ENCODE peak calls at places on chromosomes 4 and X, in five cellular contexts. R is IMR-90, H is prostate gland, Q is ovary, G is sigmoid colon. N is an unnamed sample. For H3K4me1, the result is how much of the 10 kb centered on the place peaks cover.

GRCh38 chrX:14032383-14032782 is 2.7 kb upstream of the GEMIN8 start:
- DNase-seq in R (peak), H (peak), Q (peak), G (no peak), N (peak)

GRCh38 chr4:110616162-110617062 is 6.5 kb downstream of the PITX2 start:
- DNase-seq in R (no peak), H (no peak), Q (no peak), G (no peak), N (no peak)

GRCh38 chrX:108165349-108166111 is 74.0 kb downstream of the ATG4A start:
- DNase-seq in R (peak), H (no peak), Q (no peak), G (no peak), N (peak)

GRCh38 chrX:131068945-131069719 is 11.0 kb downstream of the ARHGAP36 start:
- DNase-seq in R (no peak), H (no peak), Q (no peak), G (no peak), N (peak)

GRCh38 chrX:47483310-47484268 is 567 bp upstream of the ZNF41 start:
- DNase-seq in R (peak), H (peak), Q (peak), G (peak), N (peak)

GRCh38 chr4:85952518-85952917 is 407.3 kb downstream of the MAPK10 start:
- DNase-seq in R (peak), H (no peak), Q (no peak), G (no peak), N (no peak)

GRCh38 chr4:39255916-39256315 is 73.6 kb downstream of the WDR19 start:
- DNase-seq in R (no peak), H (no peak), Q (no peak), G (no peak), N (no peak)

GRCh38 chr4:3462321-3462789 is 751 bp upstream of the DOK7 start:
- DNase-seq in R (no peak), H (no peak), Q (no peak), G (no peak), N (no peak)

GRCh38 chrX:53684415-53685192 is 1.9 kb downstream of the HUWE1 start:
- DNase-seq in R (no peak), H (no peak), Q (no peak), G (no peak), N (no peak)

GRCh38 chrX:79096339-79096638 is 48.2 kb upstream of the GPR174 start:
- DNase-seq in R (no peak), H (no peak), Q (no peak), G (no peak), N (no peak)

GRCh38 chr4:115113382-115114106 is at the start of gene NDST4:
- DNase-seq in R (no peak), H (peak), Q (no peak), G (no peak), N (no peak)

GRCh38 chrX:115560978-115561604 is at the start of gene PLS3:
- DNase-seq in R (peak), H (peak), Q (peak), G (peak), N (peak)

GRCh38 chr4:143701365-143701764 is 890 bp upstream of the FREM3 start:
- DNase-seq in R (no peak), H (no peak), Q (no peak), G (no peak), N (no peak)

DNA sequence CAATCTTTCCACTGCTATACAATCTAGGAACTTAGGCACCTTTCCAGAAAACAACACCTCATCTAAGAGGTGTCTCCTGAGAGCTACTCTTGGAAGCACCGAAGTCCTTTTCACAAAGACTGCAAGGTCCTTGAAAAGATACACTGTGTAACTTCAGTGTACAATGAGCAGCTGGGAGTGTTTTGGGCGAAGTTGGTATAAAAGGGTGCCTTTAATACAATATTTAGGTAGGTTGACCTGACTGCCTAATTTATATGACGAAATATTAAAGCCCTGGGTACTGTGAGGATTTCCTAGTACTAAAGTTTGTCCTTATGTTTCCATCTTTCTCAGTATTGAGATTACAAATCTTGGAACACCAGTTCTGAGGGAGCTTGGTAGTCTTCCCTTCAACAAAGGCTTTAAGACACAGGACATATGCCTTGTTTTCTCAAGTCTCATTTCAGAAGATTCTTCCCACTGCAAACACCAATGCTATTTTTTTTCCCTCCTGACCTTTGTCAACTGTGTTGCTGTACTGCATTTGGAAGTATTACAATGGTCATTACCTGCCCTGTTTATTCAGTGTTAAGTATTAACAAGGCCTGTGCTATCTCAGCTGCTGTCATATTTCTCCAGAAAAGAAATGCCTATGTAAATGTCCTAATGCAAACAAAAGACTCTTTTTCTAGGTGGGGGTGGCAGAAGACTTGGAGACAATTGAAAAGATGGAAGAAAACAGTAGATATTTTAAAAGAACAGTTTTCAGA is 134.2 kb downstream of the MAML3 start:
- DNase-seq in R (no peak), H (no peak), Q (no peak), G (no peak), N (no peak)
- TF ChIP-seq POLR2A in R (no peak), H (no peak), Q (no peak), G (no peak), N (no peak)

GRCh38 chr4:81826336-81826735 is 354.6 kb upstream of the RASGEF1B start:
- DNase-seq in R (no peak), H (no peak), Q (no peak), G (no peak), N (no peak)

GRCh38 chr4:81833596-81833995 is 361.9 kb upstream of the RASGEF1B start:
- DNase-seq in R (no peak), H (no peak), Q (no peak), G (no peak), N (no peak)

GRCh38 chr4:81826817-81827424 is 355.2 kb upstream of the RASGEF1B start:
- DNase-seq in R (no peak), H (no peak), Q (no peak), G (no peak), N (no peak)

GRCh38 chr4:81828991-81829390 is 357.3 kb upstream of the RASGEF1B start:
- DNase-seq in R (no peak), H (no peak), Q (no peak), G (no peak), N (peak)

GRCh38 chr4:81827568-81828202 is 356.0 kb upstream of the RASGEF1B start:
- DNase-seq in R (no peak), H (no peak), Q (no peak), G (no peak), N (no peak)
- H3K4me1 ChIP-seq in R (under half), H (under half), Q (under half), G (under half), N (under half)

GRCh38 chrX:906586-906985 is 276.0 kb downstream of the SHOX start:
- DNase-seq in R (no peak), H (no peak), Q (no peak), G (no peak), N (no peak)

DNA sequence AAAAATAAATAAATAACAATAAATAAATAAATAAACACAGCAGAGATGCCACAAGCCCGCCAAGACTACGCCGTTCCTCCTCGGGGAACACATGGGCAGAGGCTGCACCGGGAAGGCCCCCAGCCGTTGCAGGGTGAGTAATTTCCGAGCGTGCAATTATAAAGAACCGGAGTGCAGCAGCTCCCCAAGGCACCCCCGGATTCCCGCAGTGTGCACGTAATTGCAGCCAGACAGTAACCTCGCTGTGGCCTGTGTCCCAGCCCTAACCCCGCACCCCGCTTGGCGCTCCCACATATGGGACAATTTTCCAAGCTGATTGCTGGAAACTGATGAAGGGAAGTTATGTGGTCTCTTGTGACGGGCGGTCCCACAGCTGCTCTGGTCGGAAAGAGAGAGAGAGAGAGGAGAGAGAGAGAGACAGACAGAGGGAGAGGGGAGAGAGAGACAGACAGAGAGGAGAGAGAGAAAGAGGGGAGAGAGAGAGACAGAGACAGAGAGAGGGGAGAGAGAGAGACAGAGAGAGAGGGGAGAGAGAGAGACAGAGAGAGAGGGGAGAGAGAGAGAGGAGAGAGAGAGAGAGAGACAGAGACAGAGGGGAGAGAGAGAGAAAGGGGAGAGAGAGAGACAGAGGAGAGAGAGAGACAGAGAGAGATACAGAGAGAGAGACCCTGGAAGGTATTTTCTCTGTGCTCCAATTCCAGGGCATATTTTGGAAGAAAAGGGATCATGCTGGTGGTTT is 275.4 kb downstream of the SHOX start:
- DNase-seq in R (no peak), H (no peak), Q (no peak), G (no peak), N (no peak)
- H3K27ac ChIP-seq in R (no peak), H (no peak), Q (no peak), G (no peak), N (no peak)

GRCh38 chrX:71111141-71111843 is at the start of gene IL2RG:
- DNase-seq in R (no peak), H (no peak), Q (no peak), G (no peak), N (no peak)
- TF ChIP-seq POLR2A in R (no peak), H (peak), Q (no peak), G (peak), N (no peak)

N was measured in adrenal gland.